ENCODE peak calls at places on chromosomes 3 and 15, in ten cellular contexts. C is HTR-8/SVneo, A is substantia nigra, Z is NCI-H2029 treated with DMSO at 0.1 percent for 48 hours, L is T1000, O is SIG-M5, G is NCI-H748 treated with DMSO at 0.1 percent for 48 hours, Q is NCI-H1092, M is NCI-H524 treated with DMSO at 0.1 percent for 48 hours, H is activated T-cell treated with anti-CD3 and anti-CD28 coated beads for 1 hour. T is an unnamed sample.

GRCh38 chr3:163657088-163657487 is 1421.2 kb downstream of the SI start:
- DNase-seq in Q (no peak), M (no peak), O (no peak), H (no peak), Z (no peak), L (no peak), A (no peak), G (no peak), C (no peak), T (no peak)

GRCh38 chr3:30539772-30540171 is 66.6 kb upstream of the TGFBR2 start:
- DNase-seq in H (no peak), L (no peak), A (no peak), Z (no peak), Q (no peak), O (no peak), M (no peak), G (no peak), C (no peak), T (no peak)

GRCh38 chr3:36965440-36965839 is 20.6 kb upstream of the TRANK1 start:
- DNase-seq in A (no peak), Z (peak), M (no peak), Q (no peak), H (no peak), L (no peak), G (peak), O (no peak), C (no peak), T (no peak)

GRCh38 chr15:68553594-68553993 is 25.2 kb upstream of the CORO2B start:
- DNase-seq in Q (no peak), O (no peak), L (no peak), G (no peak), C (no peak), A (no peak), M (no peak), H (no peak), Z (no peak), T (no peak)

GRCh38 chr3:56921573-56922571 is 120.1 kb upstream of the ARHGEF3 start:
- DNase-seq in O (no peak), H (no peak), Q (no peak), G (no peak), M (no peak), C (no peak), A (no peak), L (no peak), Z (no peak), T (no peak)

GRCh38 chr3:53151870-53152269 is 9.1 kb upstream of the PRKCD start:
- DNase-seq in O (no peak), L (no peak), Z (no peak), H (no peak), A (no peak), C (no peak), G (no peak), Q (no peak), M (no peak), T (no peak)

GRCh38 chr3:56339244-56339643 is 129.0 kb downstream of the ERC2 start:
- DNase-seq in Z (no peak), C (no peak), Q (no peak), L (no peak), A (no peak), H (no peak), G (no peak), M (no peak), O (no peak), T (no peak)

GRCh38 chr3:39447637-39448483 is 19.6 kb upstream of the MOBP start:
- DNase-seq in G (peak), Z (peak), L (peak), O (no peak), Q (peak), M (peak), H (peak), A (peak), C (peak), T (peak)

GRCh38 chr15:78685157-78685830 is 44.3 kb upstream of the CHRNB4 start:
- DNase-seq in Q (no peak), M (peak), C (no peak), A (no peak), O (no peak), L (no peak), H (no peak), Z (no peak), G (no peak), T (no peak)

GRCh38 chr3:156448300-156448699 is 106.6 kb downstream of the SSR3 start:
- DNase-seq in Q (no peak), H (peak), O (no peak), M (no peak), Z (no peak), C (peak), A (no peak), L (no peak), G (no peak), T (peak)

T was measured in HCT116.